ENCODE peak calls at places on chromosomes 3 and 15, in four cellular contexts. One of them, this sample, is unnamed.
A peak's percentile ranks its signal among the peaks of the same experiment; 100 is the strongest.

GRCh38 chr3:184322731-184323487 is 8.5 kb downstream of the EIF4G1 start:
- DNase-seq in GM23338: no peak
- DNase-seq in brain microvascular endothelial cell: no peak
- DNase-seq in pancreas: no peak
- DNase-seq in this sample: no peak

GRCh38 chr3:41088882-41089281 is 110.4 kb upstream of the CTNNB1 start:
- DNase-seq in GM23338: no peak
- DNase-seq in brain microvascular endothelial cell: peak; percentile 11
- DNase-seq in pancreas: no peak
- DNase-seq in this sample: no peak

GRCh38 chr3:74489393-74489792 is 125.1 kb downstream of the CNTN3 start:
- DNase-seq in GM23338: no peak
- DNase-seq in brain microvascular endothelial cell: no peak
- DNase-seq in pancreas: no peak
- DNase-seq in this sample: no peak

GRCh38 chr3:14243782-14244181 is 65.2 kb downstream of the LSM3 start:
- DNase-seq in GM23338: no peak
- DNase-seq in brain microvascular endothelial cell: no peak
- DNase-seq in pancreas: no peak
- DNase-seq in this sample: no peak

GRCh38 chr15:67158367-67158766 is 93.0 kb downstream of the SMAD3 start:
- DNase-seq in GM23338: no peak
- DNase-seq in brain microvascular endothelial cell: no peak
- DNase-seq in pancreas: no peak
- DNase-seq in this sample: no peak

GRCh38 chr15:20344601-20345400 is 196.8 kb downstream of the GOLGA6L6 start:
- DNase-seq in GM23338: no peak
- DNase-seq in brain microvascular endothelial cell: no peak
- DNase-seq in pancreas: peak; percentile 83
- DNase-seq in this sample: peak; percentile 19

GRCh38 chr15:28992996-28993719 is 107.4 kb downstream of the APBA2 start:
- DNase-seq in GM23338: no peak
- DNase-seq in brain microvascular endothelial cell: no peak
- DNase-seq in pancreas: no peak
- DNase-seq in this sample: no peak

GRCh38 chr3:14473411-14473891 is 66.7 kb downstream of the GRIP2 start:
- DNase-seq in GM23338: no peak
- DNase-seq in brain microvascular endothelial cell: no peak
- DNase-seq in pancreas: no peak
- DNase-seq in this sample: no peak

GRCh38 chr3:15953841-15954240 is 156.1 kb upstream of the ANKRD28 start:
- DNase-seq in GM23338: no peak
- DNase-seq in brain microvascular endothelial cell: no peak
- DNase-seq in pancreas: no peak
- DNase-seq in this sample: no peak

GRCh38 chr15:101115318-101115886 is 136.4 kb downstream of the CHSY1 start:
- DNase-seq in GM23338: no peak
- DNase-seq in brain microvascular endothelial cell: no peak
- DNase-seq in pancreas: no peak
- DNase-seq in this sample: no peak

GRCh38 chr3:140508545-140508944 is 169.3 kb upstream of the TRIM42 start:
- DNase-seq in GM23338: no peak
- DNase-seq in brain microvascular endothelial cell: no peak
- DNase-seq in pancreas: no peak
- DNase-seq in this sample: no peak

GRCh38 chr3:30626443-30627181 is 20.2 kb downstream of the TGFBR2 start:
- DNase-seq in GM23338: no peak
- DNase-seq in brain microvascular endothelial cell: peak; percentile 58
- DNase-seq in pancreas: no peak
- DNase-seq in this sample: no peak

GRCh38 chr3:111051354-111051753 is 20.3 kb upstream of the NECTIN3 start:
- DNase-seq in GM23338: no peak
- DNase-seq in brain microvascular endothelial cell: no peak
- DNase-seq in pancreas: no peak
- DNase-seq in this sample: no peak

GRCh38 chr15:70826634-70827033 is 27.3 kb downstream of the LARP6 start:
- DNase-seq in GM23338: no peak
- DNase-seq in brain microvascular endothelial cell: peak; percentile 60
- DNase-seq in pancreas: no peak
- DNase-seq in this sample: no peak

GRCh38 chr3:54278960-54279359 is 156.6 kb downstream of the CACNA2D3 start:
- DNase-seq in GM23338: peak; percentile 11
- DNase-seq in brain microvascular endothelial cell: no peak
- DNase-seq in pancreas: no peak
- DNase-seq in this sample: no peak

GRCh38 chr3:38235466-38235865 is 30.1 kb upstream of the SLC22A13 start:
- DNase-seq in GM23338: no peak
- DNase-seq in brain microvascular endothelial cell: no peak
- DNase-seq in pancreas: no peak
- DNase-seq in this sample: no peak

GRCh38 chr3:45611619-45612018 is 17.1 kb downstream of the LIMD1 start:
- DNase-seq in GM23338: no peak
- DNase-seq in brain microvascular endothelial cell: no peak
- DNase-seq in pancreas: no peak
- DNase-seq in this sample: peak; percentile 49

GRCh38 chr3:112653881-112654300 is 12.9 kb upstream of the CCDC80 start:
- DNase-seq in GM23338: no peak
- DNase-seq in brain microvascular endothelial cell: peak; percentile 97
- DNase-seq in pancreas: no peak
- DNase-seq in this sample: no peak

GRCh38 chr3:112653209-112653871 is 12.4 kb upstream of the CCDC80 start:
- DNase-seq in GM23338: no peak
- DNase-seq in brain microvascular endothelial cell: peak; percentile 97
- DNase-seq in pancreas: no peak
- DNase-seq in this sample: no peak

GRCh38 chr3:112654492-112654891 is 13.5 kb upstream of the CCDC80 start:
- DNase-seq in GM23338: no peak
- DNase-seq in brain microvascular endothelial cell: no peak
- DNase-seq in pancreas: no peak
- DNase-seq in this sample: no peak

GRCh38 chr3:112656045-112656444 is 15.1 kb upstream of the CCDC80 start:
- DNase-seq in GM23338: no peak
- DNase-seq in brain microvascular endothelial cell: no peak
- DNase-seq in pancreas: no peak
- DNase-seq in this sample: no peak

GRCh38 chr3:112654979-112655378 is 14.0 kb upstream of the CCDC80 start:
- DNase-seq in GM23338: peak; percentile 56
- DNase-seq in brain microvascular endothelial cell: no peak
- DNase-seq in pancreas: no peak
- DNase-seq in this sample: no peak
- TF ChIP-seq CTCF in GM23338: peak; percentile 59
- TF ChIP-seq CTCF in brain microvascular endothelial cell: peak; percentile 41
- TF ChIP-seq CTCF in pancreas: no peak
- TF ChIP-seq CTCF in this sample: no peak

GRCh38 chr15:80474751-80475295 is 70.6 kb downstream of the ARNT2 start:
- DNase-seq in GM23338: no peak
- DNase-seq in brain microvascular endothelial cell: no peak
- DNase-seq in pancreas: no peak
- DNase-seq in this sample: no peak

GRCh38 chr15:80474224-80474619 is 70.0 kb downstream of the ARNT2 start:
- DNase-seq in GM23338: no peak
- DNase-seq in brain microvascular endothelial cell: no peak
- DNase-seq in pancreas: no peak
- DNase-seq in this sample: no peak

GRCh38 chr15:80473574-80474223 is 69.5 kb downstream of the ARNT2 start:
- DNase-seq in GM23338: peak; percentile 45
- DNase-seq in brain microvascular endothelial cell: no peak
- DNase-seq in pancreas: no peak
- DNase-seq in this sample: no peak

GRCh38 chr15:80476036-80476435 is 71.9 kb downstream of the ARNT2 start:
- DNase-seq in GM23338: no peak
- DNase-seq in brain microvascular endothelial cell: peak; percentile 63
- DNase-seq in pancreas: no peak
- DNase-seq in this sample: no peak

DNA sequence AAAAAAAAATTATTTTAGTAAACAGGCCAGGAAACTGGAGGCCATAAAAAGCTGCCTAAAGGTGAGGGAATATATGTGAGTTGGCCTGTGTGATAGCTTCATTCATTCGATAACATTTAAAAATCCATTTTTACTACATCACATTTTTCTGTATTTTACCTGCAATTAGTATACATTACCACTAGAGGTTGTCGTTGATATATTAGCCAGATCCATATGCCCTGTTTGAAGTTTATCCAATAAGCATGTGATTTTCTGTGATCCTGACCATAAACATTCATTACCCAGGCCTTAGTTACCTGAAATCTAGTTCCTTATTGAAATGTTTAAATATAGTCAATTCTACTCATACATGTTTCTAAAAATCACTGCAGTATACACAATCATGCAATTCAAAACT is 71.4 kb downstream of the ARNT2 start:
- DNase-seq in GM23338: no peak
- DNase-seq in brain microvascular endothelial cell: no peak
- DNase-seq in pancreas: no peak
- DNase-seq in this sample: no peak
- TF ChIP-seq CTCF in GM23338: peak; percentile 52
- TF ChIP-seq CTCF in brain microvascular endothelial cell: peak; percentile 22
- TF ChIP-seq CTCF in pancreas: no peak
- TF ChIP-seq CTCF in this sample: no peak

GRCh38 chr3:131795382-131796085 is 239.3 kb downstream of the CPNE4 start:
- DNase-seq in GM23338: no peak
- DNase-seq in brain microvascular endothelial cell: peak; percentile 45
- DNase-seq in pancreas: no peak
- DNase-seq in this sample: no peak

GRCh38 chr3:131796558-131796957 is 238.3 kb downstream of the CPNE4 start:
- DNase-seq in GM23338: peak; percentile 40
- DNase-seq in brain microvascular endothelial cell: no peak
- DNase-seq in pancreas: no peak
- DNase-seq in this sample: no peak

GRCh38 chr3:131789188-131789587 is 245.6 kb downstream of the CPNE4 start:
- DNase-seq in GM23338: no peak
- DNase-seq in brain microvascular endothelial cell: no peak
- DNase-seq in pancreas: no peak
- DNase-seq in this sample: no peak

GRCh38 chr3:131794766-131795381 is 239.9 kb downstream of the CPNE4 start:
- DNase-seq in GM23338: peak; percentile 82
- DNase-seq in brain microvascular endothelial cell: peak; percentile 54
- DNase-seq in pancreas: no peak
- DNase-seq in this sample: no peak
- TF ChIP-seq CTCF in GM23338: peak; percentile 86
- TF ChIP-seq CTCF in brain microvascular endothelial cell: peak; percentile 90
- TF ChIP-seq CTCF in pancreas: peak; percentile 60
- TF ChIP-seq CTCF in this sample: peak; percentile 48

DNA sequence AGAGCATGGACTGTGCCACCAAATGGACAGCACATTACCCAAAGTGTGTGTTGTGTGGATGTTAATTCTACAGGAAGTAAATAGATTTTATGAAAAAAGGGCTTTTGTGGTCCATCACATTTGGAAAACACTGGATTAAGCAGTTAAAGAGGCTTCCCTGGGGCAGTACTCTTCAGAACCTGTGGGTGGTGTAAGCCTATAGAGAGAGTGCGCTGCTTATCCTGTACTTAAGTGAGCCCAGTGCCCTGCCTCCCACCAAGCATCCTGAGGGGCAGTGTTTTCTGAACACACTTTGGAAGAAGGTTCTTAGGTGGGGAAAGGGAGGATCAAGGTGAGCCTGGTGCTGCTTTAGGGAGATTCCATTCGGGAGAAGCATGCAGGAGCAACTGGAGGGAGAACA is 10.9 kb downstream of the TTLL3 start:
- DNase-seq in GM23338: peak; percentile 88
- DNase-seq in brain microvascular endothelial cell: peak; percentile 25
- DNase-seq in pancreas: no peak
- DNase-seq in this sample: no peak
- TF ChIP-seq CTCF in GM23338: peak; percentile 68
- TF ChIP-seq CTCF in brain microvascular endothelial cell: peak; percentile 63
- TF ChIP-seq CTCF in pancreas: no peak
- TF ChIP-seq CTCF in this sample: no peak

DNA sequence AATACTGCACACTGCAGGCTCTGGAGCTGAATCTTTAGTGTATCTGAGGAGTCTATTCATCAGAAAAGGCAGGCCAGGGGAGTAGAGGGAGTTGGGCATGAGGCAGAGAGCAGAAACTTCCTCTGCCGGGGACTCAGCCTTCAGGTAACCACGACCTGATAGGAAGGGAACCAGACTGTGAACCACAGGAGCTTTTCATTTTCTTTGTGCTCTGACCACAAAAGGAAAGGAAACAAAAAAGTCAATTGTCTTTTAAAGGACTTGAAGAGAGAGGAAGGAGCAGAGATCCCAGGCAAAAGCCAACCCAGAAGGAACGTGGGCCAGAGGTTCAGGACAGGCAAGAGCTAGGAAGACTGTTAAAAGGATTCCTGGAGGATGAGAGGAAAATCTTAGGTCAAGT is 573.3 kb downstream of the EPHB1 start:
- DNase-seq in GM23338: peak; percentile 57
- DNase-seq in brain microvascular endothelial cell: no peak
- DNase-seq in pancreas: no peak
- DNase-seq in this sample: no peak
- TF ChIP-seq CTCF in GM23338: no peak
- TF ChIP-seq CTCF in brain microvascular endothelial cell: no peak
- TF ChIP-seq CTCF in pancreas: no peak
- TF ChIP-seq CTCF in this sample: no peak

GRCh38 chr3:160931474-160931873 is 173.7 kb downstream of the B3GALNT1 start:
- DNase-seq in GM23338: no peak
- DNase-seq in brain microvascular endothelial cell: no peak
- DNase-seq in pancreas: no peak
- DNase-seq in this sample: no peak

GRCh38 chr3:160924776-160925175 is 168.7 kb downstream of the PPM1L start:
- DNase-seq in GM23338: no peak
- DNase-seq in brain microvascular endothelial cell: no peak
- DNase-seq in pancreas: no peak
- DNase-seq in this sample: no peak

GRCh38 chr3:160928183-160928718 is 172.2 kb downstream of the PPM1L start:
- DNase-seq in GM23338: peak; percentile 28
- DNase-seq in brain microvascular endothelial cell: no peak
- DNase-seq in pancreas: no peak
- DNase-seq in this sample: no peak

GRCh38 chr3:160927620-160928019 is 171.6 kb downstream of the PPM1L start:
- DNase-seq in GM23338: no peak
- DNase-seq in brain microvascular endothelial cell: no peak
- DNase-seq in pancreas: no peak
- DNase-seq in this sample: no peak

DNA sequence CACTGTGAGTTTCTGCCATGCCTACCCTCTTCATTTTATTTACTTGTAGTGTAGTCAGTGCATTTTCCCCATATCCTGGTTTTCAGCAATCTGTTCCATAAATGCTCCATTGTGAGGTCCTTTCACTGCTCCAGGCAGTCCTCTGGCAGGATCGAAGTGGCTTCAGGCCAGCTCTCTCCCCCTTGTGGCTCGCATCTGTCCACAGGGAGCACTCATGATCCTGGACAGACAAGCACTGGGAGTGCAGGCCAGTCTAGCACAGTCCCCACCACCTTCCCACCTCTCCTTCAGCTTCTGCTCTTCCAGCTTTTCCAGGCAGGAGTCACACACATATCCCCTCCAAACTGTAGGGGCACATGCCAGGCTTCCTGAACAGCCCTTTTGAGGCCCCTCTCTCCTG is 173.6 kb downstream of the PPM1L start:
- DNase-seq in GM23338: no peak
- DNase-seq in brain microvascular endothelial cell: peak; percentile 28
- DNase-seq in pancreas: no peak
- DNase-seq in this sample: no peak
- TF ChIP-seq CTCF in GM23338: no peak
- TF ChIP-seq CTCF in brain microvascular endothelial cell: peak; percentile 57
- TF ChIP-seq CTCF in pancreas: no peak
- TF ChIP-seq CTCF in this sample: no peak